ENCODE peak calls at places on chromosomes 12 and 14, in six cellular contexts. V, P, N, W, Y and S are unnamed samples.

GRCh38 chr14:52363969-52364368 is 49.9 kb downstream of the PTGER2 start:
- DNase-seq in V (no peak), P (no peak), N (no peak), W (no peak), Y (no peak), S (no peak)

GRCh38 chr12:879641-880040 is 69.9 kb downstream of the RAD52 start:
- DNase-seq in V (no peak), P (no peak), N (no peak), W (no peak), Y (no peak), S (no peak)

GRCh38 chr12:92334552-92334951 is 188.9 kb upstream of the BTG1 start:
- DNase-seq in V (no peak), P (no peak), N (peak), W (no peak), Y (no peak), S (no peak)

GRCh38 chr14:74973003-74973614 is 17.7 kb upstream of the PGF start:
- DNase-seq in V (no peak), P (peak), N (no peak), W (no peak), Y (no peak), S (no peak)

GRCh38 chr12:14993537-14994266 is 20.9 kb downstream of the PDE6H start:
- DNase-seq in V (no peak), P (no peak), N (peak), W (no peak), Y (no peak), S (no peak)

GRCh38 chr12:113391650-113392340 is 11.9 kb downstream of the SDS start:
- DNase-seq in V (no peak), P (no peak), N (no peak), W (no peak), Y (no peak), S (no peak)

GRCh38 chr12:27524839-27525238 is 833 bp downstream of the PPFIBP1 start:
- DNase-seq in V (peak), P (no peak), N (peak), W (no peak), Y (no peak), S (no peak)

GRCh38 chr12:50232206-50232605 is 51.1 kb downstream of the LIMA1 start:
- DNase-seq in V (no peak), P (no peak), N (no peak), W (no peak), Y (no peak), S (no peak)

GRCh38 chr14:102729825-102730224 is 47.4 kb upstream of the TRAF3 start:
- DNase-seq in V (no peak), P (peak), N (no peak), W (no peak), Y (no peak), S (no peak)

GRCh38 chr12:33994857-33995808 is 27.2 kb upstream of the ALG10 start:
- DNase-seq in V (no peak), P (no peak), N (no peak), W (no peak), Y (no peak), S (no peak)

GRCh38 chr14:99273025-99273723 is 1.2 kb upstream of the BCL11B start:
- DNase-seq in V (peak), P (peak), N (no peak), W (no peak), Y (no peak), S (no peak)

GRCh38 chr12:47391566-47391965 is 311.8 kb upstream of the AMIGO2 start:
- DNase-seq in V (no peak), P (peak), N (no peak), W (no peak), Y (no peak), S (no peak)

GRCh38 chr12:103840399-103840880 is 594 bp downstream of the NT5DC3 start:
- DNase-seq in V (peak), P (no peak), N (peak), W (no peak), Y (peak), S (no peak)

GRCh38 chr12:130571089-130571488 is 145.0 kb downstream of the RIMBP2 start:
- DNase-seq in V (no peak), P (no peak), N (no peak), W (no peak), Y (no peak), S (no peak)

GRCh38 chr12:132145334-132145733 is 1.1 kb downstream of the NOC4L start:
- DNase-seq in V (no peak), P (no peak), N (no peak), W (no peak), Y (no peak), S (no peak)

GRCh38 chr12:3035815-3036702 is 41.1 kb upstream of the TSPAN9 start:
- DNase-seq in V (peak), P (no peak), N (no peak), W (no peak), Y (no peak), S (no peak)

GRCh38 chr12:7434670-7435069 is 9.3 kb downstream of the CD163L1 start:
- DNase-seq in V (no peak), P (no peak), N (no peak), W (no peak), Y (no peak), S (no peak)

GRCh38 chr14:41362134-41362533 is 244.5 kb upstream of the LRFN5 start:
- DNase-seq in V (peak), P (no peak), N (peak), W (no peak), Y (no peak), S (no peak)

GRCh38 chr14:70896317-70896716 is 10.9 kb upstream of the PCNX1 start:
- DNase-seq in V (no peak), P (no peak), N (no peak), W (no peak), Y (no peak), S (no peak)

GRCh38 chr12:12807970-12808702 is 5.0 kb upstream of the DDX47 start:
- DNase-seq in V (peak), P (peak), N (peak), W (no peak), Y (no peak), S (no peak)
- H3K4me3 ChIP-seq in V (no peak), P (peak), N (peak), W (no peak), Y (no peak), S (no peak)

GRCh38 chr12:106248849-106249371 is 1.1 kb upstream of the CKAP4 start:
- DNase-seq in V (peak), P (no peak), N (peak), W (no peak), Y (no peak), S (no peak)

GRCh38 chr12:106247731-106248176 is at the start of gene CKAP4:
- DNase-seq in V (peak), P (peak), N (peak), W (no peak), Y (peak), S (no peak)

GRCh38 chr12:106251636-106252035 is 3.8 kb upstream of the CKAP4 start:
- DNase-seq in V (peak), P (no peak), N (peak), W (no peak), Y (no peak), S (no peak)

GRCh38 chr12:106248177-106248848 is 493 bp upstream of the CKAP4 start:
- DNase-seq in V (peak), P (peak), N (peak), W (no peak), Y (peak), S (no peak)

GRCh38 chr12:106249411-106250135 is 1.8 kb upstream of the CKAP4 start:
- DNase-seq in V (no peak), P (no peak), N (no peak), W (no peak), Y (no peak), S (no peak)
- H3K4me3 ChIP-seq in V (no peak), P (no peak), N (no peak), W (no peak), Y (no peak), S (no peak)

GRCh38 chr14:93880025-93880820 is 46.9 kb upstream of the FAM181A start:
- DNase-seq in V (peak), P (no peak), N (no peak), W (no peak), Y (no peak), S (no peak)
- H3K4me3 ChIP-seq in V (peak), P (no peak), N (no peak), W (no peak), Y (no peak), S (no peak)

GRCh38 chr14:61764342-61765122 is 2.3 kb downstream of the SNAPC1 start:
- DNase-seq in V (no peak), P (no peak), N (peak), W (no peak), Y (no peak), S (no peak)
- H3K4me3 ChIP-seq in V (peak), P (no peak), N (peak), W (peak), Y (no peak), S (peak)

GRCh38 chr14:23078692-23079116 is 16.2 kb downstream of the ACIN1 start:
- DNase-seq in V (no peak), P (no peak), N (peak), W (peak), Y (no peak), S (peak)
- H3K4me3 ChIP-seq in V (no peak), P (no peak), N (peak), W (no peak), Y (no peak), S (no peak)

GRCh38 chr14:35339761-35340406 is 47.7 kb downstream of the PSMA6 start:
- DNase-seq in V (no peak), P (no peak), N (no peak), W (no peak), Y (no peak), S (no peak)

GRCh38 chr14:35340616-35341453 is 48.7 kb downstream of the PSMA6 start:
- DNase-seq in V (no peak), P (no peak), N (no peak), W (no peak), Y (no peak), S (no peak)

GRCh38 chr14:35343709-35344474 is 51.7 kb downstream of the PSMA6 start:
- DNase-seq in V (no peak), P (no peak), N (no peak), W (no peak), Y (no peak), S (no peak)

GRCh38 chr14:35341454-35342159 is 49.4 kb downstream of the PSMA6 start:
- DNase-seq in V (peak), P (no peak), N (peak), W (peak), Y (peak), S (peak)

DNA sequence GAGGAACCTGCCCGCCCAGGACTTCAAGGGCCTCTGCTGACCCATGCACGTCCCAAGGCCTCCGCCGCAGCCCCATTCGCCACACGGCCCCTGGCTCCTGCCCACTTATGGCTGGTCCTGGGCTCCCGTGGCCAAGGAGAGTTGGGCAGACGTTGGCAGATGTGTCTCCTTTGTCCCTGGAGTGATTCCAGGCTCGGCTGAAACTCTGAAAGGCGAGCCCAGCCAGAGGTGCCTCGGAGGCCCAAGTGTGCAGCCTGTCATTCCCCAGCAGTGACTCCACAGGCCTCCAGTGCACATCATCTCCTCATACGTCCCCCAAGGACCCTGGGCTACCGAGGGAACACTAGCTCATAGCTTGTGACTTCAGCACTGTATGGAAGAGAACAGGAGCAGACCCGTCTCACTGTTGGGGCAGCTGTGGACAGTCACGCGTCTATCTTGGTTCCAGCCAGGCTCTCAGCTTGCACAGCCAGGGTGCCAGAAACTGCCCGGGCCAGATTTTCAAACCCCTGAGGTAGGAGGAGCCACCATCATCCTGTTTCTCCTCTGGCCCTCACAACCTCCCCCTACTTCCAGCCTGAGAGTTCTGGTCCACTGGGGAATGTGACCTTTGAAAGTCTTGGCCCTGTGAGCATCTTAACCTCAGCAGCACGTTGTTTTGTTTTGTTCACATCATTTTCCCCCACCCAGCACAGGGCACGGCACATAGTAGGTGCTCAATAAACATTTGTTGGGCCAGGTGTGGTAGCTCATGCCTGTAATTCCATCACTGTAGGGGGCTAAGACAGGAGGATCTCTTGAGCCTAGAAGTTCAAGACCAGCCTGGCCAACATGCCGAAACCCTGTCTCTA is 50.2 kb downstream of the PSMA6 start:
- DNase-seq in V (no peak), P (no peak), N (no peak), W (no peak), Y (peak), S (no peak)
- H3K4me3 ChIP-seq in V (no peak), P (no peak), N (no peak), W (no peak), Y (no peak), S (no peak)